ENCODE peak calls at places on chromosomes 7 and 10, in eight cellular contexts. R is SK-N-SH, Q is cardiac muscle cell, P is IMR-90, M is esophagus squamous epithelium, L is ovary, A is lower leg skin, K is fibroblast of lung. B is an unnamed sample.
A peak's percentile ranks its signal among the peaks of the same experiment; 100 is the strongest.

GRCh38 chr10:118729641-118730258 is 25.0 kb downstream of the CACUL1 start:
- DNase-seq in R (no peak), Q (peak; percentile 26), P (no peak), M (no peak), L (no peak), A (no peak), K (no peak), B (no peak)

GRCh38 chr10:31321396-31321941 is 2.5 kb downstream of the ZEB1 start:
- DNase-seq in R (peak; percentile 5), Q (peak; percentile 32), P (peak; percentile 24), M (no peak), L (no peak), A (no peak), K (peak; percentile 24), B (no peak)

GRCh38 chr7:108497082-108497725 is 28.7 kb downstream of the PNPLA8 start:
- DNase-seq in R (peak; percentile 66), Q (peak; percentile 72), P (peak; percentile 52), M (no peak), L (no peak), A (no peak), K (peak; percentile 29), B (peak; percentile 26)

GRCh38 chr7:98559958-98560357 is 57.1 kb upstream of the NPTX2 start:
- DNase-seq in R (no peak), Q (no peak), P (no peak), M (no peak), L (no peak), A (peak; percentile 48), K (no peak), B (no peak)

GRCh38 chr7:17371656-17372524 is 73.4 kb downstream of the AHR start:
- DNase-seq in R (no peak), Q (peak; percentile 95), P (peak; percentile 99), M (no peak), L (no peak), A (no peak), K (peak; percentile 98), B (no peak)

GRCh38 chr7:151452680-151453325 is 12.9 kb upstream of the CRYGN start:
- DNase-seq in R (no peak), Q (no peak), P (no peak), M (no peak), L (no peak), A (peak; percentile 62), K (no peak), B (no peak)

GRCh38 chr10:26391701-26392695 is 46.1 kb upstream of the APBB1IP start:
- DNase-seq in R (peak; percentile 6), Q (no peak), P (no peak), M (no peak), L (no peak), A (no peak), K (no peak), B (no peak)

GRCh38 chr10:11610855-11611247 is 599 bp downstream of the USP6NL start:
- DNase-seq in R (no peak), Q (peak; percentile 63), P (peak; percentile 37), M (no peak), L (peak; percentile 47), A (peak; percentile 86), K (peak; percentile 44), B (no peak)

GRCh38 chr10:110284262-110284661 is 20.5 kb downstream of the SMNDC1 start:
- DNase-seq in R (no peak), Q (no peak), P (no peak), M (no peak), L (no peak), A (no peak), K (no peak), B (no peak)

GRCh38 chr10:84333864-84334451 is 5.6 kb downstream of the CCSER2 start:
- DNase-seq in R (no peak), Q (peak; percentile 14), P (peak; percentile 55), M (no peak), L (no peak), A (no peak), K (peak; percentile 41), B (no peak)

GRCh38 chr7:128444242-128444641 is 11.4 kb upstream of the HILPDA start:
- DNase-seq in R (no peak), Q (no peak), P (no peak), M (no peak), L (no peak), A (no peak), K (no peak), B (no peak)

GRCh38 chr7:92569137-92569536 is 21.1 kb downstream of the FAM133B start:
- DNase-seq in R (no peak), Q (peak; percentile 65), P (peak; percentile 29), M (no peak), L (no peak), A (no peak), K (no peak), B (no peak)

GRCh38 chr7:96017877-96018276 is 245.5 kb downstream of the DYNC1I1 start:
- DNase-seq in R (no peak), Q (no peak), P (no peak), M (no peak), L (no peak), A (no peak), K (no peak), B (no peak)

GRCh38 chr10:104642311-104643022 is 1.4 kb downstream of the SORCS3 start:
- DNase-seq in R (peak; percentile 88), Q (peak; percentile 9), P (no peak), M (no peak), L (no peak), A (no peak), K (peak; percentile 19), B (no peak)

GRCh38 chr10:116385311-116385710 is 42.3 kb upstream of the PNLIPRP3 start:
- DNase-seq in R (no peak), Q (no peak), P (no peak), M (no peak), L (no peak), A (no peak), K (no peak), B (no peak)

DNA sequence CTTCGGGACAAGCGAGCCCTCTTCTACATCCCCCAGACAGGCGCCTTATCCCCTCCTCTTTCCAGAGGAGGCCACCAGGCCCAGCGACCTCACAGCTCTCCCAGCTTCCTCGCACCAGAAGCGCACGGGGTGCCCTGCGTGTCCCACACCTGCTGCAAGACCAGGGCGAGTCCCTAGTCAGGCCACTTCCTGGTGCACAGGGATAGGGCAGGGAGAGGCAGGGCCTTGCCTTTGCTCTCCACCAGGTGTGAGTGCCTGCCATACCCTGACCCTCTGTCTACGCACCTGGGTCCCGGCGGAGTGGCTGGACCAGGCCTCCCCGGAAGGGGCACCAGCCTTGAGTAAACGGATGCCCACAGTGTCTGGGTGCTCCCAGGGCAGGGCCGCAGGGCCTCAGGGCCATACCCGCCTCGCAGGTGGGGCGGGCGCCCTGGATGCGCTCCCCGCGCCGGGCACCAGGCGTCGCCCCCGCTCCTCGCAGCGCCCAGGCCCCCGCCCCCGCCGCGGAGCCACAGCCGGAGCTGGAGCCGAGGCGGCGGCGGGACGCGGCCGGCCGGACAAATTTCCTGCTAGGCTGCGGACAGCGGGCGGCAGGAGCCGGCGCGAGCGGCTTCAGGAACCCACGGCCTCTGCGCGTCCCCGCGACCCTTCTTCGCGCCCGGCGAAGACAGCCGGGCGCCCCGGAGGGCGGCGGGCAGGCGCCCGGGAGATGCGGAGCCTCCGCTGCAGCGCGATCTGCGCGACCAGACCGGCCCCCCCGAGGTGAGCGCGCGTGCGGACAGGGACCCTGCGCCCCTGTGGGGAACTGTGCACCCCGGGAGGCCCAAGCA is at the start of gene PTPRE:
- DNase-seq in R (peak; percentile 96), Q (peak; percentile 85), P (peak; percentile 24), M (no peak), L (peak; percentile 34), A (peak; percentile 90), K (peak; percentile 63), B (no peak)
- H3K4me3 ChIP-seq in R (peak within 1 kb of the TSS; percentile 77), Q (peak within 1 kb of the TSS; percentile 83), P (peak within 1 kb of the TSS; percentile 42), M (peak within 1 kb of the TSS; percentile 47), L (peak within 1 kb of the TSS; percentile 41), A (peak within 1 kb of the TSS; percentile 38), K (peak within 1 kb of the TSS; percentile 34), B (peak within 1 kb of the TSS; percentile 37)

DNA sequence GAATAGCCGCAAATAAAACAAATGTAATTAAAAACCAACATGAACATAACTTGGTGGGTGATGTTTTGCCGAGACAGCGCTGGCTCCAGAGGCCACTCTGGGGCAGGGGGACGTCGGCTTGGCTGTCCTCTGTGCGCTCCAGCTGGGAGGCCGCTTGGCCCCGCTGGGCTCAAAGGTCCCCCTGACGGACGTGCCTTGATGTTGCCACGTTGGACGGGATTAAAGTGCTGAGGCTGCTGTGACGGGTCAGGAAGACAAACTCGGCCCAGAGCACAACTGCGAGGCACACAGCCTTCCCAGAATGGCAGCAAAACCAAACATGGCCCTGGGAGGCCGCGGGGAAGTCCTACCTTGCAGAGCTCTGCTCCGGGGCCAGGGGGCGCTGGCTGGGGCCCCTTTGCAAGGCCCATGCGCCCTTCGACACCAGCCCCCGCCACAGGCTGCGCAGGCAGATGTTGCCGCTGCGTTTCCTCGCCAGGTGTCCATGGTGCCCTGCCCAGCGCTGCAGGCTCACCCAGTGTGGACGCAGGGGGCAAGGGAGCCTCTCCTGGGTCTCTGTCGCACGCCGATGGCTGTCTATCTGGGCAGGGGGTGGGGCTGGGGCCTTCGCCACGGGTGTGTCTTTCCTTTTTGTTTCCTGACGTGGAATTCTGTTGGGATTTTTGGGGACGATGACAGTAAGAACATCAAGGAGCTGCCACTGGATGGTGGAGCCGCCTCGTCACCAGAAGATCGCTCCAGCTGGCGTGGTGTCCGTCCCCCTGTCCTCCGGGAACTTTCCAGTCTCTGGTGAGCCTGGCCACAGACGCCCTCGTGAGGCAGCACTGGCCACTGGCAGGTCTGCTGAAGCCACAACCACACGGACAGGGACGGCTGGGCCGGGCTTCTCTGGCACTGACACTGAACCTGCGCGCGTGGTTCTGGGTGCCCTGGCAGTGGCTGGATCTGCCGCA is 99.6 kb upstream of the DIP2C start:
- DNase-seq in R (peak; percentile 91), Q (no peak), P (peak; percentile 60), M (no peak), L (no peak), A (peak; percentile 94), K (peak; percentile 76), B (peak; percentile 31)
- TF ChIP-seq CTCF in R (peak; percentile 63), Q (no peak), P (peak; percentile 59), M (peak; percentile 21), L (peak; percentile 54), A (no peak), K (peak; percentile 52), B (peak; percentile 90)

GRCh38 chr7:5517057-5517456 is 93.4 kb upstream of the TNRC18 start:
- DNase-seq in R (no peak), Q (no peak), P (no peak), M (no peak), L (no peak), A (no peak), K (no peak), B (no peak)

GRCh38 chr7:5508698-5509097 is 85.1 kb upstream of the TNRC18 start:
- DNase-seq in R (no peak), Q (no peak), P (no peak), M (no peak), L (no peak), A (no peak), K (no peak), B (no peak)

GRCh38 chr7:5519515-5519928 is 95.9 kb upstream of the TNRC18 start:
- DNase-seq in R (peak; percentile 33), Q (no peak), P (no peak), M (no peak), L (no peak), A (no peak), K (peak; percentile 16), B (no peak)

GRCh38 chr7:5510426-5511045 is 86.9 kb upstream of the TNRC18 start:
- DNase-seq in R (no peak), Q (no peak), P (no peak), M (no peak), L (no peak), A (no peak), K (no peak), B (no peak)

GRCh38 chr7:5514440-5515035 is 90.9 kb upstream of the TNRC18 start:
- DNase-seq in R (no peak), Q (peak; percentile 56), P (peak; percentile 59), M (no peak), L (no peak), A (no peak), K (no peak), B (no peak)
- H3K4me3 ChIP-seq in R (peak overlapping the region; percentile 60), Q (peak overlapping the region; percentile 99), P (peak overlapping the region; percentile 79), M (peak overlapping the region; percentile 65), L (peak overlapping the region; percentile 97), A (no peak overlapping the region), K (peak overlapping the region; percentile 47), B (peak overlapping the region; percentile 100)

GRCh38 chr7:26562841-26563240 is 271.2 kb downstream of the SNX10 start:
- DNase-seq in R (no peak), Q (no peak), P (no peak), M (no peak), L (no peak), A (no peak), K (no peak), B (no peak)
- TF ChIP-seq CTCF in R (peak; percentile 23), Q (no peak), P (no peak), M (no peak), L (no peak), A (no peak), K (no peak), B (no peak)

B was measured in LNCaP clone FGC.